ENCODE peak calls at places on chromosomes 2 and 18, in nine cellular contexts. One of them, this sample, is unnamed.

GRCh38 chr2:98070081-98070480 is 16.9 kb upstream of the VWA3B start:
- DNase-seq in neural progenitor cell: no peak
- DNase-seq in mammary epithelial cell: no peak
- DNase-seq in A549: no peak
- DNase-seq in fibroblast of lung: no peak
- DNase-seq in IMR-90: no peak
- DNase-seq in PC-3: no peak
- DNase-seq in GM23248: no peak
- DNase-seq in astrocyte: no peak
- DNase-seq in this sample: no peak

GRCh38 chr18:54910161-54910919 is 48.9 kb downstream of the CCDC68 start:
- DNase-seq in neural progenitor cell: no peak
- DNase-seq in mammary epithelial cell: no peak
- DNase-seq in A549: no peak
- DNase-seq in fibroblast of lung: no peak
- DNase-seq in IMR-90: no peak
- DNase-seq in PC-3: no peak
- DNase-seq in GM23248: no peak
- DNase-seq in astrocyte: no peak
- DNase-seq in this sample: no peak

GRCh38 chr2:131042161-131042775 is 51.0 kb downstream of the FAM168B start:
- DNase-seq in neural progenitor cell: no peak
- DNase-seq in mammary epithelial cell: peak; percentile 27
- DNase-seq in A549: no peak
- DNase-seq in fibroblast of lung: no peak
- DNase-seq in IMR-90: no peak
- DNase-seq in PC-3: peak; percentile 23
- DNase-seq in GM23248: peak; percentile 68
- DNase-seq in astrocyte: no peak
- DNase-seq in this sample: no peak

GRCh38 chr2:232942831-232943230 is 70.2 kb downstream of the NGEF start:
- DNase-seq in neural progenitor cell: no peak
- DNase-seq in mammary epithelial cell: no peak
- DNase-seq in A549: no peak
- DNase-seq in fibroblast of lung: no peak
- DNase-seq in IMR-90: no peak
- DNase-seq in PC-3: no peak
- DNase-seq in GM23248: peak; percentile 36
- DNase-seq in astrocyte: no peak
- DNase-seq in this sample: no peak

GRCh38 chr18:61992285-61992684 is 99.5 kb upstream of the RNF152 start:
- DNase-seq in neural progenitor cell: no peak
- DNase-seq in mammary epithelial cell: peak; percentile 80
- DNase-seq in A549: no peak
- DNase-seq in fibroblast of lung: peak; percentile 64
- DNase-seq in IMR-90: peak; percentile 82
- DNase-seq in PC-3: peak; percentile 86
- DNase-seq in GM23248: peak; percentile 81
- DNase-seq in astrocyte: peak; percentile 91
- DNase-seq in this sample: no peak

GRCh38 chr18:5237083-5237722 is 40.1 kb upstream of the AKAIN1 start:
- DNase-seq in neural progenitor cell: no peak
- DNase-seq in mammary epithelial cell: no peak
- DNase-seq in A549: no peak
- DNase-seq in fibroblast of lung: peak; percentile 28
- DNase-seq in IMR-90: peak; percentile 34
- DNase-seq in PC-3: peak; percentile 2
- DNase-seq in GM23248: peak; percentile 34
- DNase-seq in astrocyte: peak; percentile 16
- DNase-seq in this sample: peak; percentile 19

GRCh38 chr2:60500861-60501260 is 52.6 kb downstream of the BCL11A start:
- DNase-seq in neural progenitor cell: no peak
- DNase-seq in mammary epithelial cell: peak; percentile 47
- DNase-seq in A549: no peak
- DNase-seq in fibroblast of lung: no peak
- DNase-seq in IMR-90: no peak
- DNase-seq in PC-3: peak; percentile 30
- DNase-seq in GM23248: peak; percentile 68
- DNase-seq in astrocyte: no peak
- DNase-seq in this sample: no peak

GRCh38 chr2:6772366-6772710 is 93.4 kb downstream of the CMPK2 start:
- DNase-seq in neural progenitor cell: peak; percentile 47
- DNase-seq in mammary epithelial cell: no peak
- DNase-seq in A549: no peak
- DNase-seq in fibroblast of lung: peak; percentile 12
- DNase-seq in IMR-90: peak; percentile 7
- DNase-seq in PC-3: peak; percentile 36
- DNase-seq in GM23248: no peak
- DNase-seq in astrocyte: peak; percentile 63
- DNase-seq in this sample: peak; percentile 46

GRCh38 chr18:47250415-47251046 is 929 bp downstream of the SKOR2 start:
- DNase-seq in neural progenitor cell: peak; percentile 60
- DNase-seq in mammary epithelial cell: no peak
- DNase-seq in A549: no peak
- DNase-seq in fibroblast of lung: no peak
- DNase-seq in IMR-90: no peak
- DNase-seq in PC-3: no peak
- DNase-seq in GM23248: no peak
- DNase-seq in astrocyte: no peak
- DNase-seq in this sample: no peak

GRCh38 chr2:62939735-62940491 is 110.7 kb upstream of the OTX1 start:
- DNase-seq in neural progenitor cell: no peak
- DNase-seq in mammary epithelial cell: peak; percentile 92
- DNase-seq in A549: peak; percentile 24
- DNase-seq in fibroblast of lung: peak; percentile 71
- DNase-seq in IMR-90: peak; percentile 93
- DNase-seq in PC-3: peak; percentile 24
- DNase-seq in GM23248: peak; percentile 88
- DNase-seq in astrocyte: peak; percentile 96
- DNase-seq in this sample: no peak

GRCh38 chr2:21773168-21773567 is 649.4 kb downstream of the TDRD15 start:
- DNase-seq in neural progenitor cell: no peak
- DNase-seq in mammary epithelial cell: no peak
- DNase-seq in A549: no peak
- DNase-seq in fibroblast of lung: peak; percentile 11
- DNase-seq in IMR-90: peak; percentile 40
- DNase-seq in PC-3: no peak
- DNase-seq in GM23248: no peak
- DNase-seq in astrocyte: no peak
- DNase-seq in this sample: no peak

GRCh38 chr18:12657849-12658829 is at the start of gene SPIRE1:
- DNase-seq in neural progenitor cell: peak; percentile 86
- DNase-seq in mammary epithelial cell: peak; percentile 64
- DNase-seq in A549: peak; percentile 53
- DNase-seq in fibroblast of lung: peak; percentile 50
- DNase-seq in IMR-90: peak; percentile 52
- DNase-seq in PC-3: peak; percentile 74
- DNase-seq in GM23248: peak; percentile 80
- DNase-seq in astrocyte: peak; percentile 33
- DNase-seq in this sample: peak; percentile 19

GRCh38 chr2:15607709-15608391 is 16.2 kb downstream of the DDX1 start:
- DNase-seq in neural progenitor cell: no peak
- DNase-seq in mammary epithelial cell: no peak
- DNase-seq in A549: no peak
- DNase-seq in fibroblast of lung: no peak
- DNase-seq in IMR-90: no peak
- DNase-seq in PC-3: no peak
- DNase-seq in GM23248: no peak
- DNase-seq in astrocyte: no peak
- DNase-seq in this sample: no peak

GRCh38 chr2:10243926-10244270 is 58.8 kb upstream of the HPCAL1 start:
- DNase-seq in neural progenitor cell: no peak
- DNase-seq in mammary epithelial cell: no peak
- DNase-seq in A549: no peak
- DNase-seq in fibroblast of lung: no peak
- DNase-seq in IMR-90: no peak
- DNase-seq in PC-3: no peak
- DNase-seq in GM23248: no peak
- DNase-seq in astrocyte: no peak
- DNase-seq in this sample: no peak

GRCh38 chr2:239192975-239193374 is 207.8 kb downstream of the HDAC4 start:
- DNase-seq in neural progenitor cell: no peak
- DNase-seq in mammary epithelial cell: no peak
- DNase-seq in A549: no peak
- DNase-seq in fibroblast of lung: no peak
- DNase-seq in IMR-90: no peak
- DNase-seq in PC-3: no peak
- DNase-seq in GM23248: no peak
- DNase-seq in astrocyte: no peak
- DNase-seq in this sample: no peak

GRCh38 chr2:201220102-201220570 is 37.2 kb downstream of the CASP10 start:
- DNase-seq in neural progenitor cell: peak; percentile 42
- DNase-seq in mammary epithelial cell: no peak
- DNase-seq in A549: no peak
- DNase-seq in fibroblast of lung: no peak
- DNase-seq in IMR-90: no peak
- DNase-seq in PC-3: no peak
- DNase-seq in GM23248: no peak
- DNase-seq in astrocyte: no peak
- DNase-seq in this sample: peak; percentile 15
- H3K4me2 ChIP-seq in neural progenitor cell: no peak overlapping the region
- H3K4me2 ChIP-seq in mammary epithelial cell: no peak overlapping the region
- H3K4me2 ChIP-seq in A549: no peak overlapping the region
- H3K4me2 ChIP-seq in fibroblast of lung: no peak overlapping the region
- H3K4me2 ChIP-seq in IMR-90: no peak overlapping the region
- H3K4me2 ChIP-seq in PC-3: peak overlapping the region; percentile 5
- H3K4me2 ChIP-seq in GM23248: no peak overlapping the region
- H3K4me2 ChIP-seq in astrocyte: no peak overlapping the region
- H3K4me2 ChIP-seq in this sample: peak overlapping the region; percentile 25

GRCh38 chr18:65791753-65792152 is 40.9 kb downstream of the CDH7 start:
- DNase-seq in neural progenitor cell: no peak
- DNase-seq in mammary epithelial cell: no peak
- DNase-seq in A549: no peak
- DNase-seq in fibroblast of lung: no peak
- DNase-seq in IMR-90: no peak
- DNase-seq in PC-3: no peak
- DNase-seq in GM23248: no peak
- DNase-seq in astrocyte: no peak
- DNase-seq in this sample: no peak

GRCh38 chr18:65786400-65786948 is 35.7 kb downstream of the CDH7 start:
- DNase-seq in neural progenitor cell: no peak
- DNase-seq in mammary epithelial cell: no peak
- DNase-seq in A549: no peak
- DNase-seq in fibroblast of lung: no peak
- DNase-seq in IMR-90: no peak
- DNase-seq in PC-3: no peak
- DNase-seq in GM23248: no peak
- DNase-seq in astrocyte: no peak
- DNase-seq in this sample: no peak

GRCh38 chr18:65788373-65788772 is 37.6 kb downstream of the CDH7 start:
- DNase-seq in neural progenitor cell: peak; percentile 13
- DNase-seq in mammary epithelial cell: no peak
- DNase-seq in A549: peak; percentile 65
- DNase-seq in fibroblast of lung: no peak
- DNase-seq in IMR-90: no peak
- DNase-seq in PC-3: peak; percentile 63
- DNase-seq in GM23248: no peak
- DNase-seq in astrocyte: no peak
- DNase-seq in this sample: no peak
- H3K4me1 ChIP-seq in neural progenitor cell: no peaks in the 10 kb centered on the region
- H3K4me1 ChIP-seq in mammary epithelial cell: no peaks in the 10 kb centered on the region
- H3K4me1 ChIP-seq in A549: peaks cover 3% of the 10 kb centered on the region
- H3K4me1 ChIP-seq in fibroblast of lung: no peaks in the 10 kb centered on the region
- H3K4me1 ChIP-seq in IMR-90: no peaks in the 10 kb centered on the region
- H3K4me1 ChIP-seq in PC-3: no peaks in the 10 kb centered on the region
- H3K4me1 ChIP-seq in GM23248: no peaks in the 10 kb centered on the region
- H3K4me1 ChIP-seq in astrocyte: no peaks in the 10 kb centered on the region
- H3K4me1 ChIP-seq in this sample: no peaks in the 10 kb centered on the region

DNA sequence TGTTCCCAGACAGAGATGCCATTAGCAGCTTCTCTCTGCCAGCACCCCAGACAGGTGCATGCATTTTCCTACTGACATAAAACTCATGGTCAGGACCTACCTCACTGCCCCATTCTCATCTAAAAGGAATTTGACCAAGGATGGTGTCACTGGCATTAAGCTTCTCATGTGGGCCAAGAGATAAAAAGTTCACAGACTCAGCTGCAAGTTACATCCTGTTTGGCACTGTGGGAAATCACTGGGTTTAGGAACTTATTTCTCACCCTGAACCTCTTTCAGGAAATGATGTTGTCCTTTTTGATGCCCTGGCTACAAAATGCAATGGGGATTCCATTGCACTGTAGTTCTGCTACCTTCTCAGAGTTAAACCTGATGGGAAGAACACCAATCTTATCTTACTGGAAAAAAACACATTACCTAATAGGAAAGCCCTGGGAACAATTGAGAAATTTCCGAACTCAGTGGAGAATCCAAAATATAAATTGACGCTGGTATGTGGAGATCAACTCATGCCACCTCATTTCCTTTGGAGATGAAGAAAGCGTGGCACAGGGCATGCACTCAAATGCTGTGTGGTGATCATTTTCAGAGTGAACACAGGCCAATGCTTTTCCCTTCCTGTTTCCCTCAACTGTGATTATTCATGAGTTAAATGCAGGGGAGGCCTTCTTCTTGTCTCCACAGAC is 252.0 kb upstream of the COPS8 start:
- DNase-seq in neural progenitor cell: no peak
- DNase-seq in mammary epithelial cell: peak; percentile 82
- DNase-seq in A549: no peak
- DNase-seq in fibroblast of lung: no peak
- DNase-seq in IMR-90: peak; percentile 1
- DNase-seq in PC-3: peak; percentile 36
- DNase-seq in GM23248: peak; percentile 49
- DNase-seq in astrocyte: peak; percentile 55
- DNase-seq in this sample: no peak
- H3K4me2 ChIP-seq in neural progenitor cell: no peak overlapping the region
- H3K4me2 ChIP-seq in mammary epithelial cell: no peak overlapping the region
- H3K4me2 ChIP-seq in A549: no peak overlapping the region
- H3K4me2 ChIP-seq in fibroblast of lung: no peak overlapping the region
- H3K4me2 ChIP-seq in IMR-90: no peak overlapping the region
- H3K4me2 ChIP-seq in PC-3: no peak overlapping the region
- H3K4me2 ChIP-seq in GM23248: no peak overlapping the region
- H3K4me2 ChIP-seq in astrocyte: no peak overlapping the region
- H3K4me2 ChIP-seq in this sample: no peak overlapping the region

GRCh38 chr18:11470941-11471340 is 138.5 kb upstream of the SLC35G4 start:
- DNase-seq in neural progenitor cell: no peak
- DNase-seq in mammary epithelial cell: no peak
- DNase-seq in A549: no peak
- DNase-seq in fibroblast of lung: no peak
- DNase-seq in IMR-90: no peak
- DNase-seq in PC-3: no peak
- DNase-seq in GM23248: no peak
- DNase-seq in astrocyte: no peak
- DNase-seq in this sample: no peak

GRCh38 chr18:11464129-11464528 is 145.3 kb upstream of the SLC35G4 start:
- DNase-seq in neural progenitor cell: no peak
- DNase-seq in mammary epithelial cell: no peak
- DNase-seq in A549: no peak
- DNase-seq in fibroblast of lung: no peak
- DNase-seq in IMR-90: no peak
- DNase-seq in PC-3: no peak
- DNase-seq in GM23248: no peak
- DNase-seq in astrocyte: no peak
- DNase-seq in this sample: peak; percentile 2

DNA sequence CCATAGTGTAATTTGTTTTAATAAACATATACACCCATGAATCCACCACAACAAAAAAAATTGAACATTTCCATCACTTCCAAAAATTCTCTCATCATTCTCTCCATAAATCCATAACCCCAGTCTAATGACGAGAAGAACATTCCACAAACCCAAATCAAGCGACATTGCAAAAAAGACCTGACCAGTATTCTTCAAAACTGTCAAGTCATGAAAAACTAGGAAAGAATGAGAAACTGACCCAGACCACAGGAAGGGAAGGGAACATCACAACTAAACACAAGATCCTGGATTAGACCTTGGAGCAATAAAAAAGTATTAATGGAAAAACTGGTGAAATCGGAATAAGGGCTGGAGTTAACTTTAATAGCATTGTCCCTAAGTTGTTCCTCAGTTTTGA is 141.3 kb upstream of the SLC35G4 start:
- DNase-seq in neural progenitor cell: no peak
- DNase-seq in mammary epithelial cell: no peak
- DNase-seq in A549: no peak
- DNase-seq in fibroblast of lung: no peak
- DNase-seq in IMR-90: no peak
- DNase-seq in PC-3: no peak
- DNase-seq in GM23248: no peak
- DNase-seq in astrocyte: no peak
- DNase-seq in this sample: no peak
- H3K4me1 ChIP-seq in neural progenitor cell: no peaks in the 10 kb centered on the region
- H3K4me1 ChIP-seq in mammary epithelial cell: no peaks in the 10 kb centered on the region
- H3K4me1 ChIP-seq in A549: no peaks in the 10 kb centered on the region
- H3K4me1 ChIP-seq in fibroblast of lung: no peaks in the 10 kb centered on the region
- H3K4me1 ChIP-seq in IMR-90: no peaks in the 10 kb centered on the region
- H3K4me1 ChIP-seq in PC-3: no peaks in the 10 kb centered on the region
- H3K4me1 ChIP-seq in GM23248: no peaks in the 10 kb centered on the region
- H3K4me1 ChIP-seq in astrocyte: no peaks in the 10 kb centered on the region
- H3K4me1 ChIP-seq in this sample: no peaks in the 10 kb centered on the region